ENCODE peak calls at places on chromosomes 7 and 10, in six cellular contexts. T is NB4, D is nephron progenitor cell, C is psoas muscle, V is osteoblast, O is cardiac muscle cell. X is an unnamed sample.

GRCh38 chr7:93203496-93203895 is 22.8 kb downstream of the HEPACAM2 start:
- DNase-seq in T (no peak), D (no peak), C (no peak), V (no peak), O (no peak), X (no peak)

GRCh38 chr10:89929282-89930026 is 228.1 kb downstream of the KIF20B start:
- DNase-seq in T (no peak), D (no peak), C (no peak), V (no peak), O (no peak), X (no peak)

GRCh38 chr10:124104011-124104627 is 10.7 kb upstream of the CHST15 start:
- DNase-seq in T (no peak), D (no peak), C (no peak), V (peak; percentile 69), O (no peak), X (no peak)

GRCh38 chr7:2010101-2010500 is 222.6 kb downstream of the MAD1L1 start:
- DNase-seq in T (no peak), D (no peak), C (peak; percentile 1), V (peak; percentile 90), O (no peak), X (no peak)

GRCh38 chr7:151020231-151020630 is 4.1 kb downstream of the ATG9B start:
- DNase-seq in T (no peak), D (no peak), C (no peak), V (no peak), O (no peak), X (no peak)

GRCh38 chr7:139095194-139095659 is 14.3 kb downstream of the ZC3HAV1 start:
- DNase-seq in T (peak; percentile 98), D (no peak), C (no peak), V (peak; percentile 79), O (no peak), X (peak; percentile 70)

GRCh38 chr7:25850730-25851129 is 301.3 kb upstream of the NFE2L3 start:
- DNase-seq in T (no peak), D (no peak), C (no peak), V (no peak), O (no peak), X (no peak)

GRCh38 chr10:108789911-108790310 is 1133.4 kb downstream of the XPNPEP1 start:
- DNase-seq in T (no peak), D (no peak), C (no peak), V (no peak), O (no peak), X (no peak)

GRCh38 chr7:151310578-151310977 is 31.0 kb upstream of the NUB1 start:
- DNase-seq in T (peak; percentile 52), D (no peak), C (no peak), V (no peak), O (peak; percentile 12), X (no peak)

GRCh38 chr7:49417034-49417433 is 356.4 kb upstream of the VWC2 start:
- DNase-seq in T (no peak), D (no peak), C (no peak), V (peak; percentile 1), O (no peak), X (no peak)

GRCh38 chr10:58239561-58240169 is 28.0 kb downstream of the IPMK start:
- DNase-seq in T (no peak), D (no peak), C (no peak), V (peak; percentile 74), O (no peak), X (no peak)

GRCh38 chr10:107264742-107265141 is 100.2 kb upstream of the SORCS1 start:
- DNase-seq in T (peak; percentile 11), D (no peak), C (no peak), V (no peak), O (peak; percentile 48), X (no peak)
- TF ChIP-seq CTCF in T (peak; percentile 35), D (no peak), C (no peak), V (no peak), O (no peak), X (no peak)

GRCh38 chr7:105790996-105791395 is 85.4 kb downstream of the ATXN7L1 start:
- DNase-seq in T (no peak), D (no peak), C (no peak), V (no peak), O (no peak), X (no peak)

GRCh38 chr7:105792488-105793370 is 83.7 kb downstream of the ATXN7L1 start:
- DNase-seq in T (no peak), D (no peak), C (no peak), V (no peak), O (no peak), X (no peak)

GRCh38 chr7:105788816-105789349 is 87.5 kb downstream of the ATXN7L1 start:
- DNase-seq in T (no peak), D (no peak), C (no peak), V (no peak), O (no peak), X (no peak)

GRCh38 chr7:105794741-105795729 is 81.4 kb downstream of the ATXN7L1 start:
- DNase-seq in T (no peak), D (no peak), C (no peak), V (no peak), O (no peak), X (no peak)

GRCh38 chr7:105791926-105792325 is 84.5 kb downstream of the ATXN7L1 start:
- DNase-seq in T (no peak), D (no peak), C (no peak), V (no peak), O (no peak), X (no peak)
- TF ChIP-seq CTCF in T (no peak), D (no peak), C (no peak), V (no peak), O (no peak), X (no peak)

GRCh38 chr10:110336111-110336721 is 31.5 kb upstream of the SMNDC1 start:
- DNase-seq in T (no peak), D (no peak), C (peak; percentile 24), V (peak; percentile 98), O (peak; percentile 49), X (no peak)
- TF ChIP-seq CTCF in T (no peak), D (no peak), C (no peak), V (peak; percentile 33), O (peak; percentile 20), X (no peak)

GRCh38 chr10:97852277-97852676 is 2.6 kb downstream of the GOLGA7B start:
- DNase-seq in T (no peak), D (no peak), C (no peak), V (peak; percentile 76), O (no peak), X (no peak)

GRCh38 chr10:97851341-97852001 is 1.8 kb downstream of the GOLGA7B start:
- DNase-seq in T (peak; percentile 42), D (no peak), C (no peak), V (peak; percentile 85), O (no peak), X (no peak)

GRCh38 chr10:97849491-97850402 is at the start of gene GOLGA7B:
- DNase-seq in T (peak; percentile 74), D (peak; percentile 91), C (peak; percentile 28), V (peak; percentile 96), O (peak; percentile 93), X (peak; percentile 58)

GRCh38 chr10:97849101-97849490 is 547 bp upstream of the GOLGA7B start:
- DNase-seq in T (no peak), D (no peak), C (no peak), V (peak; percentile 36), O (no peak), X (no peak)

GRCh38 chr10:97850446-97850845 is 803 bp downstream of the GOLGA7B start:
- DNase-seq in T (peak; percentile 29), D (no peak), C (no peak), V (peak; percentile 81), O (peak; percentile 30), X (no peak)
- TF ChIP-seq CTCF in T (no peak), D (no peak), C (no peak), V (no peak), O (no peak), X (no peak)

DNA sequence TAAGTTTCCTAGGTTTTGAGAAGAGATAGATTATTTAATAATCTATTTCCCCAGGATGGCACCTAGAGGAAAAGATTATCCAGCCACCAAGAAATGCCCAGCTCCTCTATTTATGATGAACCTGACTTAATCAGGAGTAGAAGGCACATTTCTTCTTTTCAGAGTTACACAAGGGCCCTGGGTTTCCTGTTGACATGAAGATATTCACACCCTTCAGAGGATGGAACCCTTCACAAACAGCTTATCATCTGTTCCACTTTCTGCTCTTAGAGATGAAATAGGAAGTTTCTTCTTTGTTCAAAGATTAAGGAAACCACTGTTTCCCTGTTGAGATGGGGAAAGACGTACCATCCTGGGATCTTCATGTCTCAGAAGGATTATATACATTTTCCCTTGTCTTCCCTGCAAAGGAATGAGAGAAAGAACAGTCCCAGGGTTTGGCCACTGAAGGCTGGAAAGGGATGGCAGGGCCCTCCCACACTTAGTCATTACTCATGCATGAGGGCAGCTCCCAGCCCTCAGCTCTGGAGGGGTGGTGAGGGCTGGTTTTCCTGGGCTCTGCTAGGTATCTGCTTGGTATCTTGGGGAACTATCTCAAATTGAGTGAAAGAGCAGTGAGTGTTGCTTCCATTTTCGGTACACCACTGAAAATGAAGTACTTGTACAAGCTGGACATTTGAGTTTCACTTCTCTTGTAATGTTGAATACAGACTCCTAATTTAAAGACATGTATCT is 64.1 kb downstream of the MTPAP start:
- DNase-seq in T (peak; percentile 48), D (no peak), C (no peak), V (peak; percentile 62), O (peak; percentile 15), X (no peak)
- TF ChIP-seq CTCF in T (no peak), D (no peak), C (no peak), V (no peak), O (no peak), X (no peak)

GRCh38 chr10:130336612-130337304 is 200.6 kb downstream of the GLRX3 start:
- DNase-seq in T (peak; percentile 21), D (peak; percentile 41), C (no peak), V (no peak), O (no peak), X (no peak)
- TF ChIP-seq CTCF in T (peak; percentile 45), D (peak; percentile 35), C (no peak), V (no peak), O (no peak), X (no peak)

X was measured in natural killer cell.